ENCODE peak calls at places on chromosomes 13 and 19, in five cellular contexts. N is progenitor cell of endocrine pancreas, Z is fibroblast of mammary gland, V is A549, G is NCI-H774. Q is an unnamed sample.

GRCh38 chr19:43983912-43984686 is at the start of gene ZNF155:
- DNase-seq in N (peak; percentile 68), Z (peak; percentile 97), V (peak; percentile 93), G (peak; percentile 97), Q (peak; percentile 68)

GRCh38 chr13:74047925-74048324 is 86.3 kb downstream of the KLF12 start:
- DNase-seq in N (no peak), Z (no peak), V (peak; percentile 1), G (no peak), Q (no peak)

GRCh38 chr13:51620165-51620983 is 36.1 kb downstream of the WDFY2 start:
- DNase-seq in N (no peak), Z (peak; percentile 49), V (no peak), G (no peak), Q (no peak)

GRCh38 chr19:16797876-16798275 is 31.3 kb upstream of the SIN3B start:
- DNase-seq in N (no peak), Z (no peak), V (no peak), G (no peak), Q (no peak)

GRCh38 chr13:48530833-48531232 is 2.0 kb downstream of the RCBTB2 start:
- DNase-seq in N (no peak), Z (no peak), V (no peak), G (no peak), Q (no peak)

GRCh38 chr13:114204894-114205293 is 25.8 kb downstream of the CFAP97D2 start:
- DNase-seq in N (no peak), Z (no peak), V (no peak), G (no peak), Q (no peak)

GRCh38 chr19:6774821-6775707 is 2.6 kb downstream of the VAV1 start:
- DNase-seq in N (no peak), Z (no peak), V (no peak), G (no peak), Q (no peak)

GRCh38 chr19:1264801-1265610 is 4.1 kb upstream of the CIRBP start:
- DNase-seq in N (no peak), Z (peak; percentile 94), V (peak; percentile 59), G (no peak), Q (peak; percentile 82)

GRCh38 chr19:14432817-14433453 is at the start of gene PKN1:
- DNase-seq in N (peak; percentile 64), Z (no peak), V (peak; percentile 35), G (peak; percentile 68), Q (peak; percentile 67)

GRCh38 chr19:41595258-41595889 is 19.4 kb downstream of the CEACAM21 start:
- DNase-seq in N (no peak), Z (peak; percentile 86), V (peak; percentile 92), G (peak; percentile 64), Q (peak; percentile 57)

GRCh38 chr19:16070366-16070990 is 5.8 kb upstream of the TPM4 start:
- DNase-seq in N (no peak), Z (no peak), V (peak; percentile 58), G (no peak), Q (peak; percentile 94)

GRCh38 chr13:87671824-87672603 is 843 bp downstream of the SLITRK5 start:
- DNase-seq in N (no peak), Z (no peak), V (no peak), G (no peak), Q (no peak)

GRCh38 chr13:29369060-29369743 is 226.3 kb downstream of the SLC7A1 start:
- DNase-seq in N (no peak), Z (peak; percentile 50), V (no peak), G (peak; percentile 1), Q (peak; percentile 49)

GRCh38 chr13:112998506-112999280 is 29.7 kb downstream of the MCF2L start:
- DNase-seq in N (no peak), Z (no peak), V (no peak), G (no peak), Q (no peak)

GRCh38 chr13:19794552-19795143 is 11.9 kb upstream of the PSPC1 start:
- DNase-seq in N (peak; percentile 10), Z (no peak), V (no peak), G (no peak), Q (no peak)

GRCh38 chr19:40585677-40586422 is 9.2 kb downstream of the SHKBP1 start:
- DNase-seq in N (no peak), Z (peak; percentile 84), V (peak; percentile 69), G (no peak), Q (no peak)

GRCh38 chr19:1360818-1361461 is 22.8 kb upstream of the NDUFS7 start:
- DNase-seq in N (no peak), Z (peak; percentile 90), V (no peak), G (no peak), Q (no peak)

GRCh38 chr13:63408227-63409202 is 1992.9 kb upstream of the PCDH20 start:
- DNase-seq in N (no peak), Z (peak; percentile 31), V (no peak), G (no peak), Q (no peak)

GRCh38 chr19:40232949-40233810 is 6.7 kb upstream of the CCNP start:
- DNase-seq in N (no peak), Z (no peak), V (no peak), G (no peak), Q (no peak)

GRCh38 chr19:47601180-47601904 is 7.6 kb upstream of the BICRA start:
- DNase-seq in N (no peak), Z (no peak), V (no peak), G (no peak), Q (no peak)

GRCh38 chr19:47020992-47021496 is 1.4 kb downstream of the NPAS1 start:
- DNase-seq in N (no peak), Z (no peak), V (no peak), G (no peak), Q (no peak)

GRCh38 chr19:4053423-4054324 is 13.0 kb downstream of the ZBTB7A start:
- DNase-seq in N (no peak), Z (no peak), V (no peak), G (no peak), Q (no peak)

GRCh38 chr13:28819748-28820098 is 416 bp upstream of the MTUS2 start:
- DNase-seq in N (peak; percentile 81), Z (peak; percentile 19), V (peak; percentile 15), G (peak; percentile 17), Q (peak; percentile 29)

GRCh38 chr13:100633461-100633860 is 41.1 kb downstream of the TMTC4 start:
- DNase-seq in N (no peak), Z (peak; percentile 93), V (no peak), G (no peak), Q (no peak)

GRCh38 chr13:75798353-75799245 is 162.5 kb downstream of the LMO7 start:
- DNase-seq in N (no peak), Z (peak; percentile 79), V (no peak), G (no peak), Q (no peak)

GRCh38 chr19:19642506-19643157 is 825 bp downstream of the GMIP start:
- DNase-seq in N (no peak), Z (no peak), V (peak; percentile 21), G (no peak), Q (no peak)